ENCODE peak calls at places on chromosomes 11 and 22, in nine cellular contexts. K is lower leg skin, F is uterus, L is SK-N-SH, J is astrocyte of the spinal cord, I is dorsolateral prefrontal cortex, O is GM12864, Q is nephron progenitor cell, H is fibroblast of pulmonary artery. C is an unnamed sample.
A peak's percentile ranks its signal among the peaks of the same experiment; 100 is the strongest.

GRCh38 chr11:95358516-95359322 is 127.7 kb upstream of the SESN3 start:
- DNase-seq in K (no peak), F (no peak), L (no peak), J (no peak), I (no peak), O (no peak), Q (no peak), H (no peak), C (peak; percentile 6)

GRCh38 chr11:110526323-110526722 is 96.6 kb downstream of the FDX1 start:
- DNase-seq in K (no peak), F (no peak), L (no peak), J (no peak), I (no peak), O (no peak), Q (no peak), H (no peak), C (no peak)

GRCh38 chr11:11697796-11698195 is 76.0 kb upstream of the GALNT18 start:
- DNase-seq in K (no peak), F (no peak), L (no peak), J (no peak), I (no peak), O (no peak), Q (no peak), H (no peak), C (no peak)

GRCh38 chr11:116186592-116186991 is 586.2 kb downstream of the BUD13 start:
- DNase-seq in K (no peak), F (no peak), L (no peak), J (no peak), I (no peak), O (no peak), Q (no peak), H (no peak), C (no peak)

GRCh38 chr11:103680861-103681260 is 355.6 kb upstream of the DDI1 start:
- DNase-seq in K (no peak), F (no peak), L (no peak), J (no peak), I (no peak), O (no peak), Q (no peak), H (no peak), C (no peak)

GRCh38 chr22:29824677-29825076 is 13.4 kb downstream of the ASCC2 start:
- DNase-seq in K (peak; percentile 93), F (no peak), L (no peak), J (no peak), I (no peak), O (no peak), Q (no peak), H (no peak), C (no peak)

GRCh38 chr22:30889996-30890480 is 78.5 kb downstream of the MORC2 start:
- DNase-seq in K (peak; percentile 42), F (peak; percentile 10), L (peak; percentile 11), J (no peak), I (no peak), O (no peak), Q (no peak), H (no peak), C (no peak)

GRCh38 chr22:37207981-37208380 is 4.3 kb downstream of the SSTR3 start:
- DNase-seq in K (no peak), F (no peak), L (no peak), J (no peak), I (peak; percentile 6), O (no peak), Q (no peak), H (no peak), C (no peak)

GRCh38 chr11:655036-655726 is 18.1 kb downstream of the DRD4 start:
- DNase-seq in K (no peak), F (no peak), L (no peak), J (no peak), I (no peak), O (no peak), Q (no peak), H (no peak), C (no peak)

DNA sequence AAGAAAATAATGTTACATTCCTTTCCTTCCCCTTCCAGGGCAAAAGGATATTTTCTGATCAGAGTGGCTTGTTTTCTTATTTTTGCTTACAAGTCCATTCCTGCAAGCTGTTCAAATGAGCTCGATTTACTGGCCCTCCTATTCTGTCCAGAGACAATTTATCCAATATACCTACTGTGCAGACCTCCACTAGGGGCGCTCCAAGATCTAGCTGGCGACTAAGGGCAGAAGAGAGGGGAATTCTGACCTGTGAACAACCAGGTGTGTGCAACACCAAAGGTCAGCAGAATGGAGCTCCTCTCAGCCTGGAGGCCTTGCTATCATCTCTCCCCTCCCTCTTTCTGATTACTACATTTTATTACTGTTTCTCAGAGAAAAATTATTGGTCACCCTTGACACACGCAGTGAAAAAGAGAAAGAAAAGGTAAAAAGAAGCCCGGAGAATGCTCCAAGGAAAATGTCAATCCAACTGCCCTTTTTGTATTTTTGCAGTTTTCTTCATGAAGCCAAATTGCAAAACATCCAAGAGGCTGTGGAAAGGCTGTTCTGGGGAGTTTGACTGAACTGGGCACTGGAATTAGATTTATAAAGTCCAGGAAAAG is 3.2 kb downstream of the SEZ6L start:
- DNase-seq in K (no peak), F (no peak), L (peak; percentile 61), J (peak; percentile 2), I (peak; percentile 45), O (no peak), Q (peak; percentile 71), H (peak; percentile 20), C (peak; percentile 9)
- TF ChIP-seq CTCF in K (no peak), F (peak; percentile 19), L (peak; percentile 68), J (peak; percentile 61), I (peak; percentile 48), O (peak; percentile 81), Q (peak; percentile 80), H (peak; percentile 64), C (peak; percentile 51)

GRCh38 chr11:78840190-78840589 is 265.5 kb upstream of the NARS2 start:
- DNase-seq in K (no peak), F (no peak), L (peak; percentile 36), J (peak; percentile 54), I (no peak), O (no peak), Q (no peak), H (peak; percentile 29), C (peak; percentile 54)
- TF ChIP-seq CTCF in K (no peak), F (no peak), L (no peak), J (no peak), I (no peak), O (no peak), Q (no peak), H (no peak), C (no peak)

GRCh38 chr11:130369141-130369691 is 54.5 kb upstream of the ZBTB44 start:
- DNase-seq in K (no peak), F (no peak), L (no peak), J (no peak), I (peak; percentile 71), O (no peak), Q (peak; percentile 44), H (no peak), C (no peak)

GRCh38 chr11:130369713-130370112 is 55.0 kb upstream of the ZBTB44 start:
- DNase-seq in K (no peak), F (no peak), L (no peak), J (no peak), I (no peak), O (no peak), Q (no peak), H (no peak), C (no peak)

GRCh38 chr11:130371004-130371590 is 56.4 kb upstream of the ZBTB44 start:
- DNase-seq in K (no peak), F (no peak), L (no peak), J (no peak), I (no peak), O (no peak), Q (no peak), H (no peak), C (no peak)
- TF ChIP-seq CTCF in K (no peak), F (no peak), L (no peak), J (no peak), I (no peak), O (peak; percentile 32), Q (no peak), H (no peak), C (no peak)

GRCh38 chr11:68273056-68273738 is 1.4 kb upstream of the C11orf24 start:
- DNase-seq in K (peak; percentile 78), F (no peak), L (no peak), J (no peak), I (no peak), O (no peak), Q (no peak), H (no peak), C (no peak)

GRCh38 chr11:68269414-68270081 is 2.2 kb downstream of the C11orf24 start:
- DNase-seq in K (peak; percentile 49), F (peak; percentile 35), L (no peak), J (peak; percentile 87), I (no peak), O (no peak), Q (no peak), H (peak; percentile 79), C (peak; percentile 59)

GRCh38 chr11:68271781-68272608 is at the start of gene C11orf24:
- DNase-seq in K (peak; percentile 98), F (peak; percentile 95), L (peak; percentile 100), J (peak; percentile 95), I (peak; percentile 98), O (peak; percentile 85), Q (peak; percentile 97), H (peak; percentile 92), C (peak; percentile 91)

GRCh38 chr11:68270334-68271022 is 1.3 kb downstream of the C11orf24 start:
- DNase-seq in K (peak; percentile 68), F (no peak), L (no peak), J (no peak), I (no peak), O (no peak), Q (no peak), H (no peak), C (no peak)

DNA sequence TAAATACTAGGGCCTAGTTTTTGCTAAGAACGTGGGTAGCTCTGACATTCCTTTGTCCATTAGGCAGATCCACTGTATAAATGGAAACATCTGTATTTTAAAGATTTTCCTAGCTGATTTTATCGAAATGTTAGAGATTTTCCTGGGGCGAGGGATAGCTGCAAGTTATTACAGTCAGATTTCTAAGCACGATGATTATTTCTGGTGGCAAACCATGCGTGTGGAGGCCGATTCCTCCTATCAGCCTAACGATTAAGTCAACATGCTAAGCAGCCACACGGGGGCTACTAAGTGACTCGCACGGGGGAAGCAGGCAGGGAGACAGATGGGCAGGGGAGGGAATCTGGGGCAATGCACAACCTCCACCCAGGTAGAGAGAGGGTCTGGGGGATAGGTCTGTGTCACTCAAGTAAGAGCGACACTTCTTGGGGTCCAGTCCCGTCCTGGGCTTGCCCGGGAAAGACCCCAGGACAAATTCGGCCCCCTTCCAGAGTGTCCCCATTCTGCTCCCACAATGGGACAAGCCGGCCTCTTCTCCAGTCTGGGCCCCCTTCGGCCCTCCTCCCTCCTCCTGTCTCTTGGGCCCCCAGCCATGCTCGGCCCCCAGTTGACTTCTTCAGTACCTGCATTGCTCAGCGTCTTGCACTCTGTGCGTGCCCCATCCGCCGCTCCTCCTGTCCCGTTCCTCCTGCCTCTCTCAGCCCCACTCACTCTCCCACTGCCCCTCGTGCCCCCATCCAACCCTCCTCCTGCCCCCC is 571 bp downstream of the C11orf24 start:
- DNase-seq in K (peak; percentile 92), F (peak; percentile 55), L (peak; percentile 89), J (peak; percentile 77), I (no peak), O (peak; percentile 70), Q (peak; percentile 62), H (peak; percentile 78), C (peak; percentile 77)
- TF ChIP-seq CTCF in K (no peak), F (peak; percentile 32), L (peak; percentile 62), J (peak; percentile 59), I (no peak), O (peak; percentile 69), Q (peak; percentile 23), H (peak; percentile 58), C (peak; percentile 57)

C was measured in fibroblast of lung.